ENCODE peak calls at places on chromosomes 2 and 18, in six cellular contexts. B is posterior vena cava; P is stimulated activated CD4-positive, alpha-beta T cell treated with anti-CD3 and anti-CD28 coated beads, Interleukin-1b, Interleukin-23, amount 100 ng/mL, for 1 hour; Y is mesendoderm; G is GM03348; I is H54. Z is an unnamed sample.
A peak's percentile ranks its signal among the peaks of the same experiment; 100 is the strongest.

GRCh38 chr2:151730242-151730975 is 3.9 kb downstream of the NEB start:
- DNase-seq in P (no peak), G (peak; percentile 22), Y (peak; percentile 49), B (no peak), I (peak; percentile 6), Z (no peak)

GRCh38 chr18:13216092-13216582 is 2.4 kb upstream of the LDLRAD4 start:
- DNase-seq in B (peak; percentile 90), I (peak; percentile 51), Y (peak; percentile 79), G (peak; percentile 87), P (no peak), Z (no peak)

GRCh38 chr2:42047488-42048317 is at the start of gene PKDCC:
- DNase-seq in Y (peak; percentile 89), P (no peak), I (peak; percentile 95), G (peak; percentile 98), B (peak; percentile 94), Z (peak; percentile 30)

GRCh38 chr2:104872866-104873688 is 19.2 kb downstream of the POU3F3 start:
- DNase-seq in I (no peak), Y (peak; percentile 84), P (no peak), B (peak; percentile 76), G (peak; percentile 87), Z (peak; percentile 64)

GRCh38 chr2:44793322-44793870 is 148.1 kb upstream of the SIX3 start:
- DNase-seq in P (no peak), B (no peak), I (no peak), Y (peak; percentile 69), G (no peak), Z (no peak)

GRCh38 chr2:69306897-69307695 is 79.9 kb downstream of the GFPT1 start:
- DNase-seq in I (peak; percentile 80), Y (peak; percentile 91), B (peak; percentile 96), P (peak; percentile 1), G (peak; percentile 92), Z (peak; percentile 66)

GRCh38 chr18:55047546-55047945 is 88.3 kb upstream of the CCDC68 start:
- DNase-seq in P (no peak), G (peak; percentile 18), Y (no peak), I (no peak), B (no peak), Z (no peak)

GRCh38 chr2:236088368-236089057 is 79.7 kb downstream of the GBX2 start:
- DNase-seq in I (no peak), Y (no peak), G (no peak), P (no peak), B (no peak), Z (no peak)

GRCh38 chr18:24762417-24762816 is 302.0 kb downstream of the HRH4 start:
- DNase-seq in G (no peak), Y (no peak), P (no peak), B (no peak), I (no peak), Z (no peak)

GRCh38 chr2:239780236-239780997 is 244.7 kb downstream of the NDUFA10 start:
- DNase-seq in P (no peak), G (no peak), B (peak; percentile 74), I (no peak), Y (no peak), Z (no peak)

GRCh38 chr2:71070294-71071025 is 2.0 kb downstream of the NAGK start:
- DNase-seq in B (no peak), Y (peak; percentile 82), P (no peak), G (peak; percentile 69), I (no peak), Z (no peak)

GRCh38 chr2:9752441-9753275 is 90.6 kb upstream of the TAF1B start:
- DNase-seq in I (peak; percentile 94), B (peak; percentile 84), P (peak; percentile 32), Y (no peak), G (peak; percentile 87), Z (peak; percentile 77)

GRCh38 chr2:12169721-12170120 is 423.3 kb downstream of the LPIN1 start:
- DNase-seq in I (no peak), B (peak; percentile 89), G (peak; percentile 48), Y (no peak), P (no peak), Z (peak; percentile 22)

GRCh38 chr2:149420053-149420963 is 89.9 kb downstream of the LYPD6 start:
- DNase-seq in G (no peak), B (no peak), P (no peak), I (no peak), Y (no peak), Z (no peak)

GRCh38 chr2:49044680-49045079 is 109.6 kb downstream of the FSHR start:
- DNase-seq in G (no peak), I (no peak), B (no peak), Y (peak; percentile 68), P (no peak), Z (no peak)

GRCh38 chr2:62344472-62344871 is 148.6 kb downstream of the B3GNT2 start:
- DNase-seq in B (no peak), Y (no peak), G (no peak), P (no peak), I (no peak), Z (no peak)

GRCh38 chr18:58128286-58129018 is 84.4 kb downstream of the NEDD4L start:
- DNase-seq in Y (no peak), P (no peak), G (no peak), B (no peak), I (no peak), Z (no peak)

GRCh38 chr2:225196579-225196978 is 154.3 kb upstream of the DOCK10 start:
- DNase-seq in P (no peak), Y (no peak), I (no peak), G (no peak), B (no peak), Z (no peak)

GRCh38 chr2:196601430-196602306 is 37.8 kb upstream of the CCDC150 start:
- DNase-seq in Y (peak; percentile 52), B (no peak), I (peak; percentile 93), G (peak; percentile 92), P (no peak), Z (peak; percentile 83)

GRCh38 chr2:85477884-85478283 is 59.4 kb downstream of the SH2D6 start:
- DNase-seq in G (no peak), B (no peak), I (no peak), P (no peak), Y (no peak), Z (no peak)

GRCh38 chr2:205161156-205161555 is 521.1 kb upstream of the NRP2 start:
- DNase-seq in I (no peak), G (no peak), B (no peak), P (no peak), Y (no peak), Z (no peak)

GRCh38 chr2:229206548-229206947 is 64.5 kb downstream of the PID1 start:
- DNase-seq in G (no peak), Y (no peak), P (no peak), I (no peak), B (no peak), Z (no peak)

GRCh38 chr18:686339-687111 is 25.9 kb downstream of the ENOSF1 start:
- DNase-seq in Y (peak; percentile 39), B (no peak), I (no peak), G (no peak), P (no peak), Z (no peak)

GRCh38 chr18:8793445-8794132 is 88.2 kb downstream of the MTCL1 start:
- DNase-seq in B (no peak), I (no peak), G (no peak), P (no peak), Y (no peak), Z (no peak)

Z was measured in T1000.